ENCODE peak calls at places on chromosomes 4 and X, in eight cellular contexts. S is mesendoderm; X is activated T-helper 9 cell treated with anti-CD3 and anti-CD28 coated beads, Interleukin-2, amount 50 U/mL, for 16 hours; U is M059J; J is stimulated activated CD4-positive, alpha-beta T cell treated with anti-CD3 and anti-CD28 coated beads, Interleukin-1b, Interleukin-23, amount 100 ng/mL, for 4 hours; V is effector memory CD4-positive, alpha-beta T cell; O is WTC11; Y is NB4. M is an unnamed sample.

GRCh38 chrX:107747596-107748161 is 27.9 kb downstream of the TSC22D3 start:
- DNase-seq in Y (no peak), X (no peak), J (no peak), S (no peak), O (no peak), V (no peak), U (peak), M (no peak)

GRCh38 chr4:4225915-4226605 is 669 bp downstream of the OTOP1 start:
- DNase-seq in X (no peak), O (peak), V (no peak), Y (no peak), S (no peak), U (no peak), J (no peak), M (no peak)

GRCh38 chr4:140363051-140363450 is 10.4 kb upstream of the SCOC start:
- DNase-seq in Y (no peak), X (no peak), U (no peak), S (no peak), J (no peak), O (no peak), V (no peak), M (no peak)

GRCh38 chr4:157992038-157992706 is 180.7 kb downstream of the GASK1B start:
- DNase-seq in V (no peak), Y (peak), X (no peak), S (peak), J (no peak), U (peak), O (no peak), M (no peak)

GRCh38 chrX:120791013-120791643 is 84.5 kb downstream of the CT47B1 start:
- DNase-seq in S (peak), X (no peak), Y (peak), J (no peak), V (no peak), O (no peak), U (peak), M (peak)

GRCh38 chr4:70749313-70749712 is 27.5 kb downstream of the RUFY3 start:
- DNase-seq in U (no peak), V (no peak), S (no peak), J (no peak), X (no peak), Y (no peak), O (no peak), M (no peak)

GRCh38 chr4:100340534-100341364 is 150.5 kb upstream of the DDIT4L start:
- DNase-seq in Y (no peak), X (no peak), O (no peak), S (no peak), J (no peak), U (peak), V (no peak), M (no peak)

GRCh38 chr4:154490589-154491340 is 834 bp downstream of the DCHS2 start:
- DNase-seq in Y (no peak), S (peak), O (peak), J (no peak), X (no peak), V (no peak), U (no peak), M (no peak)

GRCh38 chr4:72895408-72895807 is 174.1 kb downstream of the COX18 start:
- DNase-seq in Y (no peak), S (peak), X (no peak), V (no peak), U (no peak), J (no peak), O (no peak), M (no peak)